ENCODE peak calls at places on chromosomes 1 and 21, in ten cellular contexts. T is CD8-positive, alpha-beta T cell; E is A549; I is uterus; B is colonic mucosa; P is GM23338; D is breast epithelium; N is heart right ventricle; Q is cardiac muscle cell; M is naive thymus-derived CD4-positive, alpha-beta T cell. X is an unnamed sample.

GRCh38 chr1:201882665-201883132 is 6.0 kb upstream of the SHISA4 start:
- DNase-seq in M (no peak), N (no peak), D (peak; percentile 10), E (no peak), I (no peak), P (peak; percentile 25), Q (no peak), T (no peak), B (no peak), X (peak; percentile 87)

GRCh38 chr1:32741417-32742131 is 39.0 kb upstream of the SYNC start:
- DNase-seq in T (no peak), N (no peak), I (peak; percentile 31), D (no peak), Q (peak; percentile 46), P (peak; percentile 52), M (peak; percentile 29), B (peak; percentile 54), E (peak; percentile 69), X (no peak)

GRCh38 chr21:28283652-28284490 is 708.8 kb downstream of the LTN1 start:
- DNase-seq in E (no peak), Q (peak; percentile 70), B (no peak), P (no peak), D (no peak), T (no peak), I (no peak), N (peak; percentile 20), M (no peak), X (peak; percentile 84)

GRCh38 chr1:81044708-81045107 is 756.0 kb upstream of the ADGRL2 start:
- DNase-seq in Q (no peak), N (peak; percentile 5), M (no peak), P (no peak), I (no peak), E (no peak), B (no peak), T (no peak), D (peak; percentile 24), X (peak; percentile 8)

GRCh38 chr1:145936247-145936646 is 9.0 kb upstream of the RBM8A start:
- DNase-seq in T (no peak), E (no peak), D (peak; percentile 61), I (no peak), Q (no peak), N (no peak), M (no peak), P (no peak), B (no peak), X (no peak)

GRCh38 chr1:17502326-17502778 is 37.1 kb upstream of the ARHGEF10L start:
- DNase-seq in B (peak; percentile 94), E (peak; percentile 50), D (peak; percentile 81), T (peak; percentile 35), M (peak; percentile 63), N (peak; percentile 84), Q (peak; percentile 88), P (peak; percentile 96), I (peak; percentile 85), X (peak; percentile 87)

GRCh38 chr1:151158751-151159251 is 2.4 kb downstream of the TNFAIP8L2 start:
- DNase-seq in I (no peak), N (no peak), T (no peak), P (peak; percentile 40), E (no peak), Q (no peak), D (no peak), B (no peak), M (no peak), X (peak; percentile 57)

GRCh38 chr1:56074357-56074717 is 505.0 kb downstream of the PLPP3 start:
- DNase-seq in M (no peak), E (no peak), I (no peak), P (no peak), T (no peak), Q (no peak), N (peak; percentile 25), D (no peak), B (no peak), X (no peak)

GRCh38 chr1:67970088-67970487 is 80.3 kb downstream of the DIRAS3 start:
- DNase-seq in I (no peak), B (no peak), E (no peak), M (no peak), Q (no peak), D (no peak), N (no peak), P (no peak), T (no peak), X (no peak)

GRCh38 chr1:153532161-153532560 is 3.6 kb downstream of the S100A6 start:
- DNase-seq in M (no peak), N (no peak), E (no peak), I (no peak), T (peak; percentile 57), Q (no peak), P (no peak), B (no peak), D (no peak), X (no peak)

GRCh38 chr1:15154480-15155036 is 1.0 kb downstream of the TMEM51 start:
- DNase-seq in E (no peak), Q (peak; percentile 40), T (no peak), D (peak; percentile 26), P (peak; percentile 80), B (peak; percentile 59), N (no peak), M (no peak), I (peak; percentile 50), X (no peak)

GRCh38 chr1:160129046-160129445 is 13.5 kb downstream of the ATP1A2 start:
- DNase-seq in Q (no peak), N (no peak), B (no peak), D (no peak), P (no peak), M (no peak), T (no peak), E (no peak), I (no peak), X (no peak)
- H3K4me1 ChIP-seq in Q (no peaks in the 10 kb centered on the region), N (peaks cover 33% of the 10 kb centered on the region), B (no peaks in the 10 kb centered on the region), D (no peaks in the 10 kb centered on the region), P (no peaks in the 10 kb centered on the region), M (no peaks in the 10 kb centered on the region), T (no peaks in the 10 kb centered on the region), E (peaks cover 56% of the 10 kb centered on the region), I (no peaks in the 10 kb centered on the region), X (no peaks in the 10 kb centered on the region)

GRCh38 chr1:39394598-39394997 is 96.8 kb upstream of the BMP8A start:
- DNase-seq in B (peak; percentile 54), T (peak; percentile 30), M (no peak), E (no peak), D (no peak), I (no peak), Q (no peak), P (no peak), N (no peak), X (peak; percentile 91)

GRCh38 chr1:39393645-39394044 is 97.8 kb upstream of the BMP8A start:
- DNase-seq in D (no peak), E (no peak), Q (no peak), I (no peak), M (no peak), N (no peak), B (no peak), P (no peak), T (no peak), X (no peak)

GRCh38 chr1:39394059-39394458 is 97.4 kb upstream of the BMP8A start:
- DNase-seq in N (no peak), D (no peak), P (no peak), Q (no peak), B (no peak), M (no peak), I (no peak), E (no peak), T (no peak), X (no peak)

GRCh38 chr1:39396671-39397070 is 94.8 kb upstream of the BMP8A start:
- DNase-seq in Q (no peak), I (no peak), B (no peak), E (no peak), D (no peak), P (no peak), T (no peak), M (no peak), N (no peak), X (no peak)

DNA sequence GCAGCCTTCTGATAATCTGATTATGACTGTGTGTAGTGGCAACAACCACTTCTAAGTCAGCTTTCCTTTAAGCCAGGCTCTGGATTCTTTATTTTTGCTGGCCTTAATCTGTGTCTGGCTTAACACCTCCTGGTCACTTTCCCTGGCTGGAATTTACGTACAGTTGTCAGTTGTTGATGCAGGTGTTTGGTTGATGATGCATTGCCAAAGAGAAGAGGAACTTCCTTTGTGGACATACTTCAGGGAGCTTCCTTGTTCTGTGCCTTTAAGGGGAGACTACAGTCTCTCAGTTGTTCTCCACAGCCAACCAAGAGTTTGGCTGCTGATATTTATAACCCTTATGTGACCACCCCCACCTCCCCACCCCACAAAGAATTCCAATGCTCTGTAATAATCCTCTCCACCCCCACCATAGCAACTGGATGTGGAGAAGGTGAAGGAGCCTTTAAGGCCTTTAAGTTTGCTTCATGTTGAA is 96.0 kb upstream of the BMP8A start:
- DNase-seq in Q (peak; percentile 47), I (no peak), E (peak; percentile 64), M (no peak), T (no peak), D (no peak), P (no peak), B (peak; percentile 30), N (peak; percentile 32), X (peak; percentile 85)
- H3K4me1 ChIP-seq in Q (peaks cover 76% of the 10 kb centered on the region), I (peaks cover 26% of the 10 kb centered on the region), E (peaks cover 89% of the 10 kb centered on the region), M (peaks cover 42% of the 10 kb centered on the region), T (peaks cover 28% of the 10 kb centered on the region), D (peaks cover 3% of the 10 kb centered on the region), P (peaks cover 50% of the 10 kb centered on the region), B (peaks cover 18% of the 10 kb centered on the region), N (peaks cover 67% of the 10 kb centered on the region), X (peaks cover 37% of the 10 kb centered on the region)

GRCh38 chr1:61093525-61094137 is 11.3 kb downstream of the NFIA start:
- DNase-seq in N (no peak), D (no peak), M (no peak), P (no peak), Q (no peak), T (no peak), B (no peak), E (no peak), I (no peak), X (no peak)
- H3K4me1 ChIP-seq in N (peaks cover 72% of the 10 kb centered on the region), D (no peaks in the 10 kb centered on the region), M (no peaks in the 10 kb centered on the region), P (peaks cover 4% of the 10 kb centered on the region), Q (peaks cover 14% of the 10 kb centered on the region), T (no peaks in the 10 kb centered on the region), B (no peaks in the 10 kb centered on the region), E (peaks cover 43% of the 10 kb centered on the region), I (peaks cover 11% of the 10 kb centered on the region), X (no peaks in the 10 kb centered on the region)

GRCh38 chr21:31743712-31744111 is 11.8 kb upstream of the SCAF4 start:
- DNase-seq in P (no peak), B (no peak), N (no peak), E (no peak), Q (no peak), T (no peak), I (no peak), M (no peak), D (no peak), X (no peak)
- H3K4me1 ChIP-seq in P (no peaks in the 10 kb centered on the region), B (no peaks in the 10 kb centered on the region), N (no peaks in the 10 kb centered on the region), E (no peaks in the 10 kb centered on the region), Q (no peaks in the 10 kb centered on the region), T (no peaks in the 10 kb centered on the region), I (no peaks in the 10 kb centered on the region), M (no peaks in the 10 kb centered on the region), D (no peaks in the 10 kb centered on the region), X (no peaks in the 10 kb centered on the region)